ENCODE peak calls at places on chromosome 15, in ten cellular contexts. W, F, T, D, N, G, U, H, I and B are unnamed samples.

GRCh38 chr15:73637527-73637926 is 4.3 kb upstream of the NPTN start:
- DNase-seq in W (no peak), F (no peak), T (peak; percentile 48), D (no peak), N (no peak), G (peak; percentile 56), U (no peak), H (no peak), I (no peak), B (peak; percentile 42)

GRCh38 chr15:76983588-76984379 is 11.1 kb upstream of the PSTPIP1 start:
- DNase-seq in W (no peak), F (peak; percentile 68), T (no peak), D (peak; percentile 39), N (no peak), G (no peak), U (no peak), H (no peak), I (no peak), B (no peak)

GRCh38 chr15:31263751-31264533 is 62.7 kb upstream of the KLF13 start:
- DNase-seq in W (peak; percentile 7), F (peak; percentile 1), T (no peak), D (no peak), N (no peak), G (peak; percentile 48), U (no peak), H (peak; percentile 55), I (no peak), B (no peak)

GRCh38 chr15:96219681-96220080 is 110.8 kb upstream of the NR2F2 start:
- DNase-seq in W (no peak), F (no peak), T (no peak), D (no peak), N (no peak), G (no peak), U (no peak), H (no peak), I (no peak), B (no peak)

GRCh38 chr15:55407631-55407948 is 569 bp downstream of the CCPG1 start:
- DNase-seq in W (no peak), F (peak; percentile 49), T (no peak), D (peak; percentile 31), N (peak; percentile 49), G (no peak), U (peak; percentile 24), H (no peak), I (no peak), B (no peak)

GRCh38 chr15:72591361-72591760 is 63.1 kb upstream of the GOLGA6B start:
- DNase-seq in W (no peak), F (no peak), T (peak; percentile 26), D (no peak), N (no peak), G (no peak), U (peak; percentile 11), H (no peak), I (no peak), B (peak; percentile 81)

GRCh38 chr15:66294932-66295235 is 1.5 kb downstream of the DIS3L start:
- DNase-seq in W (no peak), F (peak; percentile 3), T (no peak), D (no peak), N (no peak), G (no peak), U (peak; percentile 18), H (no peak), I (no peak), B (peak; percentile 9)

GRCh38 chr15:86837631-86838030 is 758.0 kb downstream of the AGBL1 start:
- DNase-seq in W (no peak), F (no peak), T (no peak), D (no peak), N (peak; percentile 12), G (peak; percentile 87), U (no peak), H (no peak), I (no peak), B (peak; percentile 11)

GRCh38 chr15:55750706-55751105 is 7.8 kb upstream of the PRTG start:
- DNase-seq in W (no peak), F (no peak), T (no peak), D (no peak), N (no peak), G (no peak), U (no peak), H (no peak), I (no peak), B (no peak)

GRCh38 chr15:48733615-48734014 is 77.3 kb downstream of the CEP152 start:
- DNase-seq in W (no peak), F (no peak), T (no peak), D (no peak), N (no peak), G (no peak), U (no peak), H (no peak), I (no peak), B (peak; percentile 3)

GRCh38 chr15:73608475-73608874 is 24.7 kb downstream of the NPTN start:
- DNase-seq in W (no peak), F (peak; percentile 22), T (no peak), D (no peak), N (no peak), G (no peak), U (no peak), H (no peak), I (no peak), B (no peak)

GRCh38 chr15:67923647-67923971 is 83.8 kb upstream of the RNU6-1 start:
- DNase-seq in W (no peak), F (no peak), T (no peak), D (no peak), N (no peak), G (no peak), U (no peak), H (no peak), I (no peak), B (no peak)

GRCh38 chr15:26867199-26868007 is 541 bp downstream of the GABRA5 start:
- DNase-seq in W (peak; percentile 48), F (no peak), T (no peak), D (no peak), N (no peak), G (no peak), U (no peak), H (no peak), I (no peak), B (no peak)

GRCh38 chr15:96398769-96399168 is 68.3 kb downstream of the NR2F2 start:
- DNase-seq in W (no peak), F (no peak), T (no peak), D (no peak), N (no peak), G (no peak), U (no peak), H (no peak), I (no peak), B (no peak)

GRCh38 chr15:22887157-22887951 is 48.9 kb downstream of the NIPA2 start:
- DNase-seq in W (no peak), F (no peak), T (peak; percentile 83), D (no peak), N (peak; percentile 85), G (peak; percentile 93), U (peak; percentile 81), H (peak; percentile 42), I (no peak), B (peak; percentile 78)

GRCh38 chr15:60130398-60130797 is 126.3 kb downstream of the FOXB1 start:
- DNase-seq in W (no peak), F (no peak), T (no peak), D (no peak), N (no peak), G (no peak), U (no peak), H (no peak), I (no peak), B (no peak)

GRCh38 chr15:39783244-39783820 is 691 bp upstream of the FSIP1 start:
- DNase-seq in W (no peak), F (no peak), T (no peak), D (no peak), N (peak; percentile 36), G (peak; percentile 20), U (no peak), H (no peak), I (no peak), B (no peak)

GRCh38 chr15:85691350-85692240 is 103.1 kb downstream of the KLHL25 start:
- DNase-seq in W (no peak), F (peak; percentile 10), T (no peak), D (no peak), N (no peak), G (no peak), U (no peak), H (no peak), I (no peak), B (no peak)